ENCODE peak calls at places on chromosomes 6 and 20, in nine cellular contexts. R is GM23338; T is pancreas; Y is GM12865; H is transverse colon; G is activated T-helper 1 cell treated with Interleukin-2 at 50 U/mL for 16 hours; J is heart left ventricle; A is AG10803; S is stimulated activated CD4-positive, alpha-beta T cell treated with anti-CD3 and anti-CD28 coated beads, Interleukin-1b, Interleukin-23, amount 100 ng/mL, for 4 hours. Q is an unnamed sample.

GRCh38 chr20:57450419-57450818 is 59.2 kb downstream of the RBM38 start:
- DNase-seq in R (no peak), T (no peak), Y (peak), H (peak), G (no peak), J (peak), A (peak), S (no peak), Q (peak)

GRCh38 chr20:22559711-22560305 is 24.6 kb downstream of the FOXA2 start:
- DNase-seq in R (no peak), T (no peak), Y (no peak), H (no peak), G (no peak), J (no peak), A (no peak), S (no peak), Q (no peak)

GRCh38 chr20:47438464-47439381 is 63.0 kb upstream of the NCOA3 start:
- DNase-seq in R (peak), T (no peak), Y (peak), H (peak), G (no peak), J (no peak), A (no peak), S (no peak), Q (no peak)

GRCh38 chr6:43070028-43070632 is 6.0 kb upstream of the PTK7 start:
- DNase-seq in R (peak), T (no peak), Y (peak), H (no peak), G (no peak), J (no peak), A (peak), S (no peak), Q (peak)

GRCh38 chr6:73558624-73559398 is 38.0 kb upstream of the EEF1A1 start:
- DNase-seq in R (peak), T (no peak), Y (peak), H (no peak), G (no peak), J (no peak), A (no peak), S (no peak), Q (no peak)

GRCh38 chr6:157218371-157219198 is 104.7 kb downstream of the TMEM242 start:
- DNase-seq in R (no peak), T (no peak), Y (no peak), H (no peak), G (no peak), J (peak), A (no peak), S (no peak), Q (no peak)

GRCh38 chr6:126661646-126662045 is 321.7 kb downstream of the CENPW start:
- DNase-seq in R (no peak), T (no peak), Y (no peak), H (no peak), G (no peak), J (no peak), A (peak), S (no peak), Q (no peak)

GRCh38 chr20:50138479-50139393 is 14.8 kb downstream of the PEDS1 start:
- DNase-seq in R (peak), T (no peak), Y (no peak), H (no peak), G (no peak), J (no peak), A (no peak), S (no peak), Q (no peak)

GRCh38 chr20:49149281-49150045 is 38.7 kb downstream of the STAU1 start:
- DNase-seq in R (no peak), T (no peak), Y (no peak), H (no peak), G (no peak), J (no peak), A (peak), S (no peak), Q (no peak)

GRCh38 chr20:6142348-6142993 is 19.6 kb upstream of the FERMT1 start:
- DNase-seq in R (peak), T (peak), Y (peak), H (peak), G (no peak), J (no peak), A (peak), S (no peak), Q (peak)

GRCh38 chr6:116036885-116037284 is 23.8 kb downstream of the FRK start:
- DNase-seq in R (no peak), T (no peak), Y (no peak), H (no peak), G (no peak), J (no peak), A (no peak), S (no peak), Q (no peak)

GRCh38 chr20:51400051-51400926 is 142.2 kb downstream of the NFATC2 start:
- DNase-seq in R (no peak), T (no peak), Y (peak), H (peak), G (peak), J (no peak), A (no peak), S (peak), Q (peak)

GRCh38 chr6:41548098-41548840 is 2.1 kb downstream of the FOXP4 start:
- DNase-seq in R (peak), T (no peak), Y (peak), H (peak), G (no peak), J (peak), A (no peak), S (peak), Q (no peak)

GRCh38 chr6:43962458-43962857 is 164.8 kb downstream of the MRPL14 start:
- DNase-seq in R (no peak), T (no peak), Y (peak), H (no peak), G (no peak), J (no peak), A (peak), S (no peak), Q (no peak)

GRCh38 chr6:41705996-41706835 is 29.2 kb downstream of the TFEB start:
- DNase-seq in R (peak), T (no peak), Y (peak), H (peak), G (no peak), J (peak), A (peak), S (peak), Q (peak)

GRCh38 chr6:25172819-25173218 is 106.4 kb upstream of the CARMIL1 start:
- DNase-seq in R (peak), T (no peak), Y (no peak), H (no peak), G (no peak), J (no peak), A (peak), S (no peak), Q (no peak)

GRCh38 chr6:96948631-96949030 is 24.1 kb downstream of the KLHL32 start:
- DNase-seq in R (no peak), T (no peak), Y (no peak), H (no peak), G (no peak), J (no peak), A (no peak), S (no peak), Q (no peak)